ENCODE peak calls at places on chromosome 5, in four cellular contexts. One of them, this sample, is unnamed.

GRCh38 chr5:69450116-69450515 is 35.2 kb downstream of the MARVELD2 start:
- DNase-seq in HCT116: peak; percentile 42
- DNase-seq in K562: no peak
- DNase-seq in GM12878: no peak
- DNase-seq in this sample: no peak

GRCh38 chr5:157827429-157827828 is 31.5 kb downstream of the CLINT1 start:
- DNase-seq in HCT116: no peak
- DNase-seq in K562: no peak
- DNase-seq in GM12878: no peak
- DNase-seq in this sample: no peak

GRCh38 chr5:107894361-107894760 is 223.6 kb upstream of the EFNA5 start:
- DNase-seq in HCT116: no peak
- DNase-seq in K562: no peak
- DNase-seq in GM12878: no peak
- DNase-seq in this sample: no peak

GRCh38 chr5:123441408-123441807 is 18.2 kb upstream of the CEP120 start:
- DNase-seq in HCT116: no peak
- DNase-seq in K562: no peak
- DNase-seq in GM12878: no peak
- DNase-seq in this sample: no peak

GRCh38 chr5:82349651-82350050 is 71.5 kb upstream of the RPS23 start:
- DNase-seq in HCT116: no peak
- DNase-seq in K562: peak; percentile 51
- DNase-seq in GM12878: no peak
- DNase-seq in this sample: peak; percentile 33

GRCh38 chr5:178994580-178995340 is at the start of gene GRM6:
- DNase-seq in HCT116: no peak
- DNase-seq in K562: no peak
- DNase-seq in GM12878: no peak
- DNase-seq in this sample: peak; percentile 67

GRCh38 chr5:150129813-150130492 is 25.7 kb downstream of the PDGFRB start:
- DNase-seq in HCT116: peak; percentile 43
- DNase-seq in K562: peak; percentile 91
- DNase-seq in GM12878: no peak
- DNase-seq in this sample: peak; percentile 87

GRCh38 chr5:10507575-10508024 is 56.3 kb upstream of the ANKRD33B start:
- DNase-seq in HCT116: no peak
- DNase-seq in K562: no peak
- DNase-seq in GM12878: no peak
- DNase-seq in this sample: no peak

GRCh38 chr5:170221319-170221718 is 11.5 kb upstream of the C5orf58 start:
- DNase-seq in HCT116: no peak
- DNase-seq in K562: no peak
- DNase-seq in GM12878: no peak
- DNase-seq in this sample: no peak

GRCh38 chr5:132779961-132780360 is 2.9 kb upstream of the SEPTIN8 start:
- DNase-seq in HCT116: no peak
- DNase-seq in K562: no peak
- DNase-seq in GM12878: no peak
- DNase-seq in this sample: no peak

GRCh38 chr5:142716963-142717362 is 31.1 kb upstream of the FGF1 start:
- DNase-seq in HCT116: peak; percentile 47
- DNase-seq in K562: no peak
- DNase-seq in GM12878: no peak
- DNase-seq in this sample: no peak

GRCh38 chr5:139638736-139639618 is 9.2 kb upstream of the CXXC5 start:
- DNase-seq in HCT116: no peak
- DNase-seq in K562: no peak
- DNase-seq in GM12878: no peak
- DNase-seq in this sample: peak; percentile 43

GRCh38 chr5:91312698-91313097 is 70.4 kb downstream of the ARRDC3 start:
- DNase-seq in HCT116: no peak
- DNase-seq in K562: no peak
- DNase-seq in GM12878: no peak
- DNase-seq in this sample: no peak

DNA sequence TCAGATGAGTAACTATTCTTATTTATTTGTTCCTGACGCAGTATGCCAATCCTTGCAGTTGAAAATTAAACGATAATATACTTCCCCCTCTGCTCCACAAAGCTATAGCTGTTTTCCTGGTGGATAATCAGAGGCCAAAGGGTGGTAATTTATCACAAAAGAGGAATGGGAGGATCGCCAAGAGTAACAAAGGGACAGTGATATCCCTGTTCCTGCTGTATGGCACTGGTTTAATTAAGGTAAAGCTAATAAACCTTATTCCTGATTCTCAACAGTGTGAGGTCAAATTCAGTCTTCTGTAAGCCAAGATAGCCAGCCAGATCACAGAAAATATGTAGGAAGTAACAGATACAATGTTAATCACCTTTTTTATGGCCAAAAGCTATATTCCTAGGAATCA is 33.4 kb upstream of the PTGER4 start:
- DNase-seq in HCT116: no peak
- DNase-seq in K562: no peak
- DNase-seq in GM12878: no peak
- DNase-seq in this sample: no peak
- TF ChIP-seq EGR1 in HCT116: no peak
- TF ChIP-seq EGR1 in K562: no peak
- TF ChIP-seq EGR1 in GM12878: no peak
- TF ChIP-seq EGR1 in this sample: no peak

DNA sequence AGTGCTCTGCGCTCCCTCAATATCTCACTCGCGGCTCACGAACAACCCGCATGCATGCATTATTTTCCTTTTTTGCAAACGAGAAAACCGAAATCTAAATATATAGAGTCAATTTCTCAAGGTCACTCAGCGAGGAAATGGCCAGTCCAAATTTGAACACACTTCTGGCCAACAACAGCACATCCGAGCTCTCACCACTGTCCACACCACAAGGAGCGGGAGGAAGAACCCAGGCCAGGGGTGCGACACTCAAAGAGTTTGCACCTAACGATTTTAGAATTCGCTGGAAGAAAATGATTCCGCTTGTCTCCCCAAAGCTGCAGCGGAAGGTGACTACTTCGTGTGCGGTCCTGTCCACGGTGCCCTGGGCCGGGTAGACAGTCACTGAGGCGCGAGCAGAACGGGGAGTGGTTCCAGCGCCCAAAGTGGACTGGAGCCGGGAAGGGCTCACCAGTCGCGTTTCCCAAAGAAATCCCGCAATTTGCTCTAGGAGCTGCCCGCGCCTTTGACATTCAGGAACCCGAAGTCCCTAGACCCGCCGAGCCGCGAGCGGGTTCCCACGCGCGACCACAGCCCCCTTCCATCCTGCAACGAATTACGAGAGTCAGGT is 1.1 kb upstream of the TLX3 start:
- DNase-seq in HCT116: no peak
- DNase-seq in K562: no peak
- DNase-seq in GM12878: no peak
- DNase-seq in this sample: no peak
- TF ChIP-seq EZH2 in HCT116: no peak
- TF ChIP-seq EZH2 in K562: no peak
- TF ChIP-seq EZH2 in GM12878: no peak
- TF ChIP-seq EZH2 in this sample: peak; percentile 88

DNA sequence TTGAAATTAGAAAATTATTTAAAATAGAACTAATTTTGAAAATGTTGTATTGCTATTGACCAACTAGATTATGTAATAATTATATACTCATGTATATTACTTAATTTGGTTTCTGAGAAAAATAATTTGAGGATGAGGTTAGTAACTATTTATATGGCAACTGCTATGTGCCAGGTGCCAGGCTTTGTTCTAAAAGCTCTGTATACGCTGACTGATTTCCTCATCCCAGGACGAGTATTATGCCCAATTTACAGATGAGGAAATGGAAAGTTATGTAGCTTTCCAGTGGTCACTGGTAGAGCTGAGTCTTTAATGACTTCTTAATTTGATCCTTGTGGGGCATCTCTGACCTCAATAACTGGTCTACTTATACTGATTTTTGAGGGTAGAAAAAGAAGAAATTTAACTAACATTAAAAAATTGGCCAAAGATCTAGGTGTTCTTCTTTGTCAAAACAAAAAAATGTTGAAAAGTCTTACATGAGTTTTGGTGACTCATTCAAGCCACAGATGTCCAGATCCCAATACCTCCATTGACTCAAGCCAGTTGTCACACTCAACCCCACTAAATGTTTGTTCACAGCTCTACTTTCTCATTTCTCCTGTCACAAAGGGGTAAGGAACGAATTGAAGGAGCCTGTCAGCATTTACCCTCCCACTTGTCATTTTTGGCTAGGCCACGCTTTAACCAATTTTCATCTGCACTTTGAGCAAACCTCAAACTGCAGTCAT is 228.1 kb upstream of the MEF2C start:
- DNase-seq in HCT116: no peak
- DNase-seq in K562: no peak
- DNase-seq in GM12878: no peak
- DNase-seq in this sample: no peak
- TF ChIP-seq EGR1 in HCT116: no peak
- TF ChIP-seq EGR1 in K562: no peak
- TF ChIP-seq EGR1 in GM12878: no peak
- TF ChIP-seq EGR1 in this sample: no peak

GRCh38 chr5:80959138-80959537 is 1.0 kb upstream of the RASGRF2 start:
- DNase-seq in HCT116: no peak
- DNase-seq in K562: no peak
- DNase-seq in GM12878: no peak
- DNase-seq in this sample: no peak

GRCh38 chr5:80960531-80961375 is 590 bp downstream of the RASGRF2 start:
- DNase-seq in HCT116: no peak
- DNase-seq in K562: no peak
- DNase-seq in GM12878: no peak
- DNase-seq in this sample: peak; percentile 75

GRCh38 chr5:80958611-80959010 is 1.6 kb upstream of the RASGRF2 start:
- DNase-seq in HCT116: no peak
- DNase-seq in K562: no peak
- DNase-seq in GM12878: no peak
- DNase-seq in this sample: no peak

GRCh38 chr5:80961376-80962281 is 1.5 kb downstream of the RASGRF2 start:
- DNase-seq in HCT116: no peak
- DNase-seq in K562: no peak
- DNase-seq in GM12878: no peak
- DNase-seq in this sample: no peak

GRCh38 chr5:80959768-80960442 is at the start of gene RASGRF2:
- DNase-seq in HCT116: no peak
- DNase-seq in K562: no peak
- DNase-seq in GM12878: no peak
- DNase-seq in this sample: peak; percentile 72
- TF ChIP-seq EZH2 in HCT116: no peak
- TF ChIP-seq EZH2 in K562: no peak
- TF ChIP-seq EZH2 in GM12878: no peak
- TF ChIP-seq EZH2 in this sample: no peak

This sample was measured in H1.